ENCODE peak calls at places on chromosomes 4 and X, in eight cellular contexts. U is PC-9; Q is A549; P is hepatocyte; B is PC-3; M is body of pancreas; L is CD8-positive, alpha-beta T cell; Z is IMR-90. S is an unnamed sample. For H3K9me3, the result is how much of the 10 kb centered on the place peaks cover.

GRCh38 chrX:139932077-139932900 is 564 bp downstream of the ATP11C start:
- DNase-seq in U (no peak), Q (peak), P (peak), B (peak), M (peak), L (peak), Z (peak), S (peak)

GRCh38 chr4:121307441-121308327 is 73.1 kb downstream of the QRFPR start:
- DNase-seq in U (no peak), Q (peak), P (peak), B (peak), M (no peak), L (peak), Z (peak), S (peak)

GRCh38 chr4:26724522-26724921 is 136.1 kb upstream of the STIM2 start:
- DNase-seq in U (no peak), Q (no peak), P (no peak), B (no peak), M (no peak), L (no peak), Z (no peak), S (no peak)

GRCh38 chr4:13940921-13941320 is 313.4 kb upstream of the BOD1L1 start:
- DNase-seq in U (no peak), Q (no peak), P (no peak), B (no peak), M (peak), L (no peak), Z (no peak), S (no peak)

GRCh38 chr4:138037716-138038115 is 204.4 kb downstream of the SLC7A11 start:
- DNase-seq in U (no peak), Q (no peak), P (peak), B (no peak), M (no peak), L (no peak), Z (peak), S (no peak)

GRCh38 chr4:1512081-1512737 is 106.0 kb upstream of the NKX1-1 start:
- DNase-seq in U (no peak), Q (no peak), P (no peak), B (no peak), M (no peak), L (no peak), Z (no peak), S (no peak)

GRCh38 chr4:156347412-156348075 is 393.9 kb upstream of the CTSO start:
- DNase-seq in U (peak), Q (no peak), P (peak), B (peak), M (no peak), L (no peak), Z (peak), S (no peak)

GRCh38 chrX:1659664-1660461 is 45.0 kb downstream of the ASMT start:
- DNase-seq in U (no peak), Q (no peak), P (no peak), B (no peak), M (no peak), L (no peak), Z (no peak), S (no peak)

GRCh38 chrX:107102980-107103379 is 15.6 kb downstream of the RBM41 start:
- DNase-seq in U (no peak), Q (peak), P (no peak), B (peak), M (no peak), L (no peak), Z (peak), S (no peak)

GRCh38 chrX:43165343-43165920 is 387.5 kb upstream of the PPP1R2C start:
- DNase-seq in U (no peak), Q (no peak), P (no peak), B (no peak), M (no peak), L (no peak), Z (no peak), S (no peak)

GRCh38 chr4:98293089-98293887 is 32.1 kb downstream of the RAP1GDS1 start:
- DNase-seq in U (no peak), Q (no peak), P (no peak), B (no peak), M (no peak), L (no peak), Z (peak), S (peak)

GRCh38 chrX:38220024-38220935 is at the start of gene SRPX:
- DNase-seq in U (no peak), Q (peak), P (peak), B (peak), M (peak), L (no peak), Z (peak), S (peak)

GRCh38 chr4:101993002-101993840 is 202.7 kb downstream of the BANK1 start:
- DNase-seq in U (no peak), Q (no peak), P (no peak), B (no peak), M (no peak), L (no peak), Z (no peak), S (no peak)

GRCh38 chr4:15457401-15458201 is 12.1 kb upstream of the CC2D2A start:
- DNase-seq in U (no peak), Q (peak), P (peak), B (peak), M (no peak), L (no peak), Z (peak), S (peak)

GRCh38 chr4:52110171-52110570 is 59.1 kb downstream of the SPATA18 start:
- DNase-seq in U (no peak), Q (no peak), P (no peak), B (no peak), M (no peak), L (no peak), Z (no peak), S (no peak)

GRCh38 chr4:41360214-41360910 is 103.6 kb downstream of the UCHL1 start:
- DNase-seq in U (peak), Q (peak), P (peak), B (peak), M (peak), L (no peak), Z (peak), S (peak)

GRCh38 chr4:3868146-3868840 is 102.1 kb downstream of the ADRA2C start:
- DNase-seq in U (no peak), Q (no peak), P (peak), B (peak), M (no peak), L (no peak), Z (peak), S (peak)

GRCh38 chrX:19566359-19567141 is 51.2 kb upstream of the MAP3K15 start:
- DNase-seq in U (no peak), Q (no peak), P (no peak), B (no peak), M (no peak), L (peak), Z (peak), S (peak)

GRCh38 chr4:113052379-113052951 is 3.0 kb downstream of the ANK2 start:
- DNase-seq in U (no peak), Q (no peak), P (no peak), B (peak), M (no peak), L (no peak), Z (peak), S (no peak)

DNA sequence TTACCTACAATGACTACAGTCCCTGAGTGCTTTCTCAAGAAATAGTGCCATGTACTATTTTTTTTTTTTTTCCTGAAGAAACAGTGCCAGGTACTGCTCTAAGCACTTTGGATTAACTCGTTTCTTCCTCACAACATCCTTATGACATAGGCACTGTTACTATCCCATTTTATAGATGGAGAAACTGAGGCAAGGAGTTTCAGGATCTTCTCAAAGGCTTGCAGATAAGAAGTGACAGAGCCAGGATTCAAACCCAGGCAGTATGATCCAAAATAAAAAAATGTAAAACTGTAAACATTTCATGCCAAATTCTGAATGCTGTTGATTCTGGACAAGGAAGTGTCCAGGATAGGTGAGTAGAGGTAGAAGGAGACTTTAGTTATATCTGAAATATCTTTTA is 1.1 kb downstream of the FANCB start:
- DNase-seq in U (no peak), Q (no peak), P (no peak), B (no peak), M (no peak), L (no peak), Z (no peak), S (no peak)
- H3K4me3 ChIP-seq in U (peak), Q (no peak), P (no peak), B (peak), M (no peak), L (no peak), Z (no peak), S (peak)

DNA sequence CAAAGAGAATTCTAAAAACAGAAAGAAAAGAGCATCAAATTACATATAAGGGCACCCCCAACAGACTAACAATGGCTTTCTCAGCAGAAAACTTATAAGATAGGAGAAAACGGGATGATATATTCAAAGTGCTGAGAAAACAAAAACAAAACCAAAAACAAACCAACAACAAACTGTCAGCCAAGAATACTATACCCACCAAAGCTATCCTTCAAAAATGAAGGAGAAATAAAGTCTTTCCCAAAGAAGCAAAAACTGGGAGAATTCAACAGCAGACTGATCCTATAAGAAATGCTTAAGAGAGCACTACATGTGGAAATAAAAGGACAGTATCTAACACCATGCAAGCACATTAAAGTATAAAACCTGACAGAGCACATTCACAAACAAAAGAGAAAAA is 168.6 kb downstream of the NEK1 start:
- DNase-seq in U (no peak), Q (no peak), P (no peak), B (no peak), M (no peak), L (no peak), Z (no peak), S (no peak)
- H3K9me3 ChIP-seq in U (under half), Q (under half), P (under half), B (under half), M (under half), L (under half), Z (under half), S (under half)

GRCh38 chrX:40403757-40404156 is 177.0 kb upstream of the ATP6AP2 start:
- DNase-seq in U (no peak), Q (no peak), P (no peak), B (no peak), M (no peak), L (no peak), Z (no peak), S (no peak)
- H3K4me3 ChIP-seq in U (no peak), Q (no peak), P (no peak), B (no peak), M (no peak), L (no peak), Z (no peak), S (no peak)

DNA sequence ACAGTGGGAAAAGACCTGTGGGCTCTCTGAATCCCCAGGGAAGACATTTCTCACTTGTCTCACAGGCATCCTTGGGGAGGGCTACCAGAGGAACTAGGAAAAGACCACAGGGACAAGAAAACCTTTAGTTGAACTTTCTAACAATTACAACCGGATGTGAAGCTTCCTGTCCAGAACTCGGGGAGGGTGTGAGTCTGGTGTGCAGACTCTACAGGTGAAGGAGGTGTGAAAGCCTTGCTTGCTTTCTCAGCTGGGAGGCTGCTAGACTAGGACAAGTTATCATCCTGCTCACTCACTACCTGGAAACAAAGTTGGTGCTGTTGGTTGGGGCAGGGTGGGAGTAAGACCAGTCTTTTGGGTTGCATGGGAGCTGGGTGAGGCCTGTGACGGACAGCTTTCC is 158.5 kb upstream of the PBDC1 start:
- DNase-seq in U (no peak), Q (no peak), P (no peak), B (no peak), M (no peak), L (no peak), Z (no peak), S (no peak)
- H3K9me3 ChIP-seq in U (under half), Q (under half), P (under half), B (under half), M (under half), L (under half), Z (under half), S (under half)